ENCODE peak calls at places on chromosome 16, in four cellular contexts. One of them, this sample, is unnamed.

GRCh38 chr16:87924041-87924851 is 12.1 kb downstream of the CA5A start:
- DNase-seq in WTC11: no peak
- DNase-seq in HepG2: no peak
- DNase-seq in K562: no peak
- DNase-seq in this sample: no peak

GRCh38 chr16:30091474-30092372 is at the start of gene TBX6:
- DNase-seq in WTC11: peak; percentile 97
- DNase-seq in HepG2: peak; percentile 88
- DNase-seq in K562: peak; percentile 85
- DNase-seq in this sample: peak; percentile 97

GRCh38 chr16:47139561-47140185 is 4.1 kb downstream of the NETO2 start:
- DNase-seq in WTC11: no peak
- DNase-seq in HepG2: no peak
- DNase-seq in K562: no peak
- DNase-seq in this sample: no peak

GRCh38 chr16:19291459-19291858 is 5.9 kb downstream of the CLEC19A start:
- DNase-seq in WTC11: peak; percentile 42
- DNase-seq in HepG2: no peak
- DNase-seq in K562: no peak
- DNase-seq in this sample: no peak

GRCh38 chr16:7304257-7304656 is 28.4 kb upstream of the RBFOX1 start:
- DNase-seq in WTC11: no peak
- DNase-seq in HepG2: no peak
- DNase-seq in K562: no peak
- DNase-seq in this sample: no peak

GRCh38 chr16:24729967-24730815 is 740 bp downstream of the TNRC6A start:
- DNase-seq in WTC11: peak; percentile 30
- DNase-seq in HepG2: no peak
- DNase-seq in K562: peak; percentile 63
- DNase-seq in this sample: peak; percentile 56

GRCh38 chr16:4511441-4512082 is 27.0 kb downstream of the CDIP1 start:
- DNase-seq in WTC11: peak; percentile 89
- DNase-seq in HepG2: peak; percentile 60
- DNase-seq in K562: peak; percentile 57
- DNase-seq in this sample: peak; percentile 71

GRCh38 chr16:56356276-56357241 is 68.8 kb downstream of the AMFR start:
- DNase-seq in WTC11: peak; percentile 87
- DNase-seq in HepG2: peak; percentile 84
- DNase-seq in K562: peak; percentile 80
- DNase-seq in this sample: peak; percentile 90

GRCh38 chr16:87132361-87133014 is 184.7 kb downstream of the C16orf95 start:
- DNase-seq in WTC11: no peak
- DNase-seq in HepG2: peak; percentile 73
- DNase-seq in K562: no peak
- DNase-seq in this sample: no peak

GRCh38 chr16:68374251-68374805 is 63.5 kb downstream of the PRMT7 start:
- DNase-seq in WTC11: no peak
- DNase-seq in HepG2: no peak
- DNase-seq in K562: no peak
- DNase-seq in this sample: no peak
- TF ChIP-seq ELF4 in WTC11: no peak
- TF ChIP-seq ELF4 in HepG2: no peak
- TF ChIP-seq ELF4 in K562: no peak
- TF ChIP-seq ELF4 in this sample: no peak

DNA sequence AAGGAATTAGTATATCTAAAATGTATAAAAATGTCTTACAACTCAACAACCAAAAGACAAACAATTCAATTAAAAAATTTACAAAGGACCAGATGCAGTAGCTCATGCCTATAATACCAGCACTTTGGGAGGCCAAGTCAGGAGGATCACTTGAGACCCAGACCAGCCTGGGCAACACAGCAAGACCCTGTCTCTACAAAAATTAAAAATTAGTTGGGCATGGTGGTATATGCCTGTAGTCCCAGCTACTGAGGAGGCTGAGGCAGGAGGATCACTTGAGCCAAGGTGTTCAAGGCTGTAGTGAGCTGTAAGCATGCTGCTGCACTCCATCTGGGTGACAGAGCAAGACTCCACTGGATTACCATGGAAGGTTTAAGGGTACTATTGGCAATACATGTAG is 33.8 kb downstream of the ZNRF1 start:
- DNase-seq in WTC11: no peak
- DNase-seq in HepG2: no peak
- DNase-seq in K562: no peak
- DNase-seq in this sample: no peak
- TF ChIP-seq SP1 in WTC11: no peak
- TF ChIP-seq SP1 in HepG2: no peak
- TF ChIP-seq SP1 in K562: no peak
- TF ChIP-seq SP1 in this sample: no peak

GRCh38 chr16:86048882-86049585 is 150.1 kb downstream of the IRF8 start:
- DNase-seq in WTC11: peak; percentile 61
- DNase-seq in HepG2: no peak
- DNase-seq in K562: peak; percentile 46
- DNase-seq in this sample: no peak
- TF ChIP-seq ELF4 in WTC11: no peak
- TF ChIP-seq ELF4 in HepG2: no peak
- TF ChIP-seq ELF4 in K562: no peak
- TF ChIP-seq ELF4 in this sample: no peak

GRCh38 chr16:75065149-75065807 is 51.3 kb downstream of the LDHD start:
- DNase-seq in WTC11: no peak
- DNase-seq in HepG2: no peak
- DNase-seq in K562: peak; percentile 51
- DNase-seq in this sample: no peak
- TF ChIP-seq SP1 in WTC11: no peak
- TF ChIP-seq SP1 in HepG2: no peak
- TF ChIP-seq SP1 in K562: no peak
- TF ChIP-seq SP1 in this sample: no peak

GRCh38 chr16:78973041-78973440 is 627.5 kb downstream of the MAF start:
- DNase-seq in WTC11: no peak
- DNase-seq in HepG2: no peak
- DNase-seq in K562: no peak
- DNase-seq in this sample: no peak
- TF ChIP-seq ELF4 in WTC11: no peak
- TF ChIP-seq ELF4 in HepG2: no peak
- TF ChIP-seq ELF4 in K562: no peak
- TF ChIP-seq ELF4 in this sample: no peak

GRCh38 chr16:66616169-66616568 is 11.7 kb downstream of the CMTM3 start:
- DNase-seq in WTC11: no peak
- DNase-seq in HepG2: no peak
- DNase-seq in K562: no peak
- DNase-seq in this sample: no peak
- TF ChIP-seq SP1 in WTC11: no peak
- TF ChIP-seq SP1 in HepG2: no peak
- TF ChIP-seq SP1 in K562: no peak
- TF ChIP-seq SP1 in this sample: no peak

DNA sequence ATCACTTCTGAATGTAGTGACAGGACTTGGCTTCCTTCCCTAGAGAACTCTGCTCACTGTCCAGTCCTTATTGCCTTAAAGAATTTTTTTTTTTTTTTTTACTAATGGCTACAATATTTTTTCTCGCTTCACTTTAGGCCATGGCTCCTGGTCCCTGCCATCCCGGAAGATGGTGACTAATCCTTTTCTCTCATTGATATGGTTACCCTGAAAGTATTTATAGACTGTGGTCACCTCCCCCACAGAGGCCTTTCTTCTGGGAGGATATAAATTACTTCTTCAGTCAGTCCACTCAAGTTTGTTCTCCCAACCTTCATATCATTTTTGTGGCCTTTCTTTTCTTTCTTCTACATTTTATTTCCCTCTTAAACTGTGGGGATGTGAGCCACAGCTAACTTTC is 524.9 kb upstream of the PSMD7 start:
- DNase-seq in WTC11: no peak
- DNase-seq in HepG2: no peak
- DNase-seq in K562: no peak
- DNase-seq in this sample: no peak
- TF ChIP-seq ELF4 in WTC11: no peak
- TF ChIP-seq ELF4 in HepG2: no peak
- TF ChIP-seq ELF4 in K562: no peak
- TF ChIP-seq ELF4 in this sample: no peak

This sample was measured in HEK293T.